ENCODE peak calls at places on chromosomes 7 and 10, in four cellular contexts. One of them, this sample, is unnamed.

GRCh38 chr7:158623241-158623640 is 35.6 kb upstream of the PTPRN2 start:
- DNase-seq in breast epithelium: no peak
- DNase-seq in ovary: no peak
- DNase-seq in neuronal stem cell: no peak
- DNase-seq in this sample: no peak

GRCh38 chr7:106065560-106066500 is 46.3 kb downstream of the SYPL1 start:
- DNase-seq in ovary: no peak
- DNase-seq in neuronal stem cell: no peak
- DNase-seq in breast epithelium: no peak
- DNase-seq in this sample: no peak

GRCh38 chr7:22718200-22718711 is 8.7 kb upstream of the IL6 start:
- DNase-seq in breast epithelium: no peak
- DNase-seq in ovary: no peak
- DNase-seq in neuronal stem cell: no peak
- DNase-seq in this sample: no peak

GRCh38 chr7:4819450-4820404 is 42.1 kb downstream of the PAPOLB start:
- DNase-seq in ovary: no peak
- DNase-seq in neuronal stem cell: no peak
- DNase-seq in breast epithelium: no peak
- DNase-seq in this sample: no peak

GRCh38 chr10:75102830-75103673 is 8.4 kb upstream of the SAMD8 start:
- DNase-seq in ovary: no peak
- DNase-seq in breast epithelium: no peak
- DNase-seq in neuronal stem cell: no peak
- DNase-seq in this sample: no peak

GRCh38 chr10:130454543-130455000 is 318.4 kb downstream of the GLRX3 start:
- DNase-seq in ovary: no peak
- DNase-seq in breast epithelium: no peak
- DNase-seq in neuronal stem cell: no peak
- DNase-seq in this sample: no peak

GRCh38 chr10:128345331-128345730 is 219.1 kb upstream of the MKI67 start:
- DNase-seq in breast epithelium: no peak
- DNase-seq in neuronal stem cell: no peak
- DNase-seq in ovary: no peak
- DNase-seq in this sample: no peak

GRCh38 chr10:22550732-22551131 is 163.6 kb downstream of the PIP4K2A start:
- DNase-seq in neuronal stem cell: no peak
- DNase-seq in ovary: peak; percentile 27
- DNase-seq in breast epithelium: no peak
- DNase-seq in this sample: peak; percentile 62

GRCh38 chr7:127833641-127834040 is 181.6 kb downstream of the SND1 start:
- DNase-seq in ovary: no peak
- DNase-seq in neuronal stem cell: no peak
- DNase-seq in breast epithelium: no peak
- DNase-seq in this sample: no peak

GRCh38 chr10:115963848-115964247 is 309.2 kb downstream of the GFRA1 start:
- DNase-seq in ovary: no peak
- DNase-seq in neuronal stem cell: no peak
- DNase-seq in breast epithelium: no peak
- DNase-seq in this sample: no peak

GRCh38 chr7:152392254-152392653 is 43.5 kb downstream of the KMT2C start:
- DNase-seq in breast epithelium: no peak
- DNase-seq in neuronal stem cell: no peak
- DNase-seq in ovary: no peak
- DNase-seq in this sample: no peak

GRCh38 chr7:24284699-24285506 is 913 bp downstream of the NPY start:
- DNase-seq in ovary: no peak
- DNase-seq in neuronal stem cell: peak; percentile 24
- DNase-seq in breast epithelium: no peak
- DNase-seq in this sample: no peak

GRCh38 chr7:18420758-18421157 is 74.8 kb upstream of the HDAC9 start:
- DNase-seq in neuronal stem cell: no peak
- DNase-seq in ovary: no peak
- DNase-seq in breast epithelium: no peak
- DNase-seq in this sample: no peak

GRCh38 chr7:50446542-50446960 is 3.6 kb downstream of the FIGNL1 start:
- DNase-seq in ovary: no peak
- DNase-seq in breast epithelium: no peak
- DNase-seq in neuronal stem cell: no peak
- DNase-seq in this sample: no peak

GRCh38 chr10:133349160-133349568 is 2.0 kb downstream of the PRAP1 start:
- DNase-seq in breast epithelium: no peak
- DNase-seq in neuronal stem cell: no peak
- DNase-seq in ovary: no peak
- DNase-seq in this sample: no peak
- H3K4me1 ChIP-seq in breast epithelium: no peaks in the 10 kb centered on the region
- H3K4me1 ChIP-seq in neuronal stem cell: no peaks in the 10 kb centered on the region
- H3K4me1 ChIP-seq in ovary: no peaks in the 10 kb centered on the region
- H3K4me1 ChIP-seq in this sample: no peaks in the 10 kb centered on the region

GRCh38 chr7:54964136-54964535 is 54.7 kb upstream of the EGFR start:
- DNase-seq in neuronal stem cell: no peak
- DNase-seq in breast epithelium: no peak
- DNase-seq in ovary: no peak
- DNase-seq in this sample: no peak
- H3K27ac ChIP-seq in neuronal stem cell: no peak overlapping the region
- H3K27ac ChIP-seq in breast epithelium: no peak overlapping the region
- H3K27ac ChIP-seq in ovary: no peak overlapping the region
- H3K27ac ChIP-seq in this sample: no peak overlapping the region

DNA sequence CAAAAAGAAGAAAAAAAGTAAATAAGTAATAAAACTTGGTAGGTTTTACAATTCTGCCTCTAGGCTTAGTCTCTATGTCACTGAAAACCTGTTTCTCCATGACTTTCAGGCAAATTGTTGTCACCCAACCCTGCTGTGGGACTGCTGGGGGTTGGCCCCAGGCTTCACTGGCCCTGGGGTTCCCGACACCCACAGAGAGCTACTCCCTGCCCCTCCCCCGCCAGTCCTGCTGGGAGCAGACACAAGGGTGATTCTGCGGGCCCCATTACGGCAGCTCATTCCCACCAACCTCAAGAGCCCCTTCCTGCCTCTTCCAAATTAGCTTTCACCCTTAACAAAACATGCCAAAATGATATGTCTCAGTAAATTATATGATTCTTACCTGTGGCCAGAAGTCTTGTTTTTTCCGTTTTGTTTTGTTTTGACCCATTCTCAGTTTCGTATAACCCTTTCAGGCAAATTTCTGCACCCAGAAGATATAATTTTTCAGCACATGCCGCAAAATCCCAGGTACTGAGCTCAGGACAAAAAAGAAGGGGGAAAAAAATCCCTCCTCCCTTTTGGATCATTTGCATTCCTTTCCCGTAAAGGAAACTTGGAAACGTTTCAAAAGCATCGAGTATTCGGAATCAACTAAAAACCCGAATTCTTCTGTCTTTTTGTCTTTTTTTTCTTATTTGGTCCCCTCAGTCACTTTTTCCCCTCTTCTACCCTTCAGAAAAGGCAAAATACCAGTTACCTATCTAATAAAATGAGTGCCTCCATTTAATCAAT is 27.8 kb downstream of the CHST15 start:
- DNase-seq in breast epithelium: no peak
- DNase-seq in ovary: no peak
- DNase-seq in neuronal stem cell: no peak
- DNase-seq in this sample: no peak
- H3K4me3 ChIP-seq in breast epithelium: no peak overlapping the region
- H3K4me3 ChIP-seq in ovary: no peak overlapping the region
- H3K4me3 ChIP-seq in neuronal stem cell: no peak overlapping the region
- H3K4me3 ChIP-seq in this sample: no peak overlapping the region

DNA sequence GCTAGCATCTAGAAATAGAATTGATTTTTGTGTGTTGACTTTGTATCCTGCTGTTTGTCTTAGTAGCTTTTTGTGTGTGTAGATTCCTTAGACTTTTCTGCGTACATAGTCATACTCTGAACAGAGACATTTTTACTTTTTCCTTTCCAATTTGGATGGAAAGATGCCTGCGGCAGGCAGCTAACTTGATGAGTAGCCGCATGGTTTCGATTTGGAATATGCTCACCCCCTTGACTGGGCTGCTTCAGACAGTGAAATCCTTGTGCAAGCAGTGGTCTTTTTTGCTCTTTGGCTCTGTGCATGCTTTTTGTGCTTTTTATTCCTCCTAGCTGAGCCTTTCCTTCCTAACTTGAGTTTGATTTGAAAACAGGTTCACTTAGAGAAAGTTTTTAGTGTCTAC is 71.8 kb downstream of the HHEX start:
- DNase-seq in ovary: no peak
- DNase-seq in neuronal stem cell: no peak
- DNase-seq in breast epithelium: no peak
- DNase-seq in this sample: no peak
- H3K4me1 ChIP-seq in ovary: no peaks in the 10 kb centered on the region
- H3K4me1 ChIP-seq in neuronal stem cell: no peaks in the 10 kb centered on the region
- H3K4me1 ChIP-seq in breast epithelium: peaks cover 8% of the 10 kb centered on the region
- H3K4me1 ChIP-seq in this sample: no peaks in the 10 kb centered on the region

GRCh38 chr7:150631084-150631824 is 931 bp downstream of the GIMAP6 start:
- DNase-seq in ovary: no peak
- DNase-seq in breast epithelium: no peak
- DNase-seq in neuronal stem cell: no peak
- DNase-seq in this sample: peak; percentile 36

GRCh38 chr7:150627959-150628358 is 4.2 kb downstream of the GIMAP6 start:
- DNase-seq in ovary: no peak
- DNase-seq in neuronal stem cell: no peak
- DNase-seq in breast epithelium: no peak
- DNase-seq in this sample: no peak

GRCh38 chr7:150629347-150629746 is 2.8 kb downstream of the GIMAP6 start:
- DNase-seq in breast epithelium: no peak
- DNase-seq in neuronal stem cell: no peak
- DNase-seq in ovary: no peak
- DNase-seq in this sample: no peak

GRCh38 chr7:150633926-150634325 is 1.7 kb upstream of the GIMAP6 start:
- DNase-seq in neuronal stem cell: no peak
- DNase-seq in breast epithelium: no peak
- DNase-seq in ovary: no peak
- DNase-seq in this sample: no peak

DNA sequence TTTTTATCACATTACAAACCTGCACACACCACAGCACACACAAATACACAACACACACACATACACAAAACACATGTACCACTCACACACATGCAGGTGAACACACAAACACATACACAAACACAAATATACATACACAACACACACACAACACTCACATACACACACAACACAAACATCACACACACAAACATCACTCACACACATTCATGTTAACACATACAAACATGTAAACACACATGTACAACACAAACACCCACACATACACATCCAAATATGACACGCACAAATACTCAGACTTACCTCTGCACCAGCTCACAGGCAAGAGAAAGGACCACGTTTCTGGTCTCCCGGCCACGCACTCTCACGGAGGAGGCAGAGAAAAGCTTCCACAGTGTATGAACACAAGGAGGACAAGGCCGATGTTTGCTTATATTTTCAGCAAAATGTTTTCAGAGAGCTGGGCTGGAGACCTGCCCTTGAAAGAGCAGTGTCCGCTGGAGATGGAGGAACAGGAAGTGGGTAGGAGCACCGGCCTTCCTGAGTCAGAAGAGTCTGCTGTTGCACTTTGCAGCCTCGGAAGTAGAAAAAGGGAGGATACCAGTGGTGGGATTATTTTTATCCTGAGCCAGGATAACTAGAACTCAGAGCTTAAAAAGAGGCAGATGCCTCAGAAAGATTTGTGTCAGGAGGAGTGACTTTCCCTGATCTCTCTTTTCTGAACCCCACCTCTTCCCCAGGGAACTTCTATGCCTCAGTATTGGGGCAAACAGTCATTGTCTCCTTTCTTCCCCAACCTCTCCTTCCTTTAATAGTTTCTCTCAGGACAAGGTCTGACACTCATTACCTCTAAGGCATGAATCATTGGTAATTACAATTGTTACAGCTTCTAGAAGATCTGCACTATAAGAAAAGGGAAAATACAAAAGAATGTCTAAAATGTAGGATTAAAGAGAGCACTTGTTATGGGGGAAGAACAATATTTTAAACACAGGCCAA is at the start of gene GIMAP6:
- DNase-seq in breast epithelium: no peak
- DNase-seq in neuronal stem cell: no peak
- DNase-seq in ovary: no peak
- DNase-seq in this sample: peak; percentile 59
- H3K27ac ChIP-seq in breast epithelium: peak within 1 kb of the TSS; percentile 78
- H3K27ac ChIP-seq in neuronal stem cell: no peak within 1 kb of the TSS
- H3K27ac ChIP-seq in ovary: no peak within 1 kb of the TSS
- H3K27ac ChIP-seq in this sample: peak within 1 kb of the TSS; percentile 47

GRCh38 chr7:129851174-129851573 is 101.6 kb downstream of the UBE2H start:
- DNase-seq in breast epithelium: no peak
- DNase-seq in ovary: no peak
- DNase-seq in neuronal stem cell: no peak
- DNase-seq in this sample: no peak
- H3K4me3 ChIP-seq in breast epithelium: no peak overlapping the region
- H3K4me3 ChIP-seq in ovary: no peak overlapping the region
- H3K4me3 ChIP-seq in neuronal stem cell: no peak overlapping the region
- H3K4me3 ChIP-seq in this sample: no peak overlapping the region

This sample was measured in CD8-positive, alpha-beta memory T cell.